ENCODE peak calls at places on chromosomes 13 and 19, in four cellular contexts. M, O, F and U are unnamed samples.

GRCh38 chr13:80086304-80086721 is 254.6 kb downstream of the SPRY2 start:
- DNase-seq in M (no peak), F (no peak), O (no peak), U (no peak)

GRCh38 chr13:91056746-91057145 is 290.7 kb upstream of the MIR17HG start:
- DNase-seq in F (no peak), M (no peak), O (no peak), U (no peak)

GRCh38 chr19:13093407-13094284 is 9.0 kb downstream of the LYL1 start:
- DNase-seq in F (peak; percentile 70), M (peak; percentile 83), O (peak; percentile 76), U (peak; percentile 92)

GRCh38 chr13:105272660-105273631 is 1262.5 kb downstream of the EFNB2 start:
- DNase-seq in M (no peak), O (no peak), F (no peak), U (no peak)

GRCh38 chr13:68667863-68668262 is 1437.7 kb upstream of the PCDH9 start:
- DNase-seq in O (no peak), F (no peak), M (no peak), U (no peak)

GRCh38 chr13:44768233-44768632 is 192.1 kb upstream of the TSC22D1 start:
- DNase-seq in M (no peak), O (no peak), F (no peak), U (no peak)

GRCh38 chr13:79081942-79082341 is 324.1 kb downstream of the RBM26 start:
- DNase-seq in M (no peak), O (no peak), F (no peak), U (no peak)

GRCh38 chr19:3855321-3855720 is 13.5 kb downstream of the ZFR2 start:
- DNase-seq in O (peak; percentile 76), F (no peak), M (no peak), U (no peak)

GRCh38 chr13:111533900-111534645 is 213.6 kb downstream of the TEX29 start:
- DNase-seq in O (no peak), M (no peak), F (no peak), U (no peak)

GRCh38 chr19:3743486-3743885 is 18.0 kb downstream of the APBA3 start:
- DNase-seq in F (no peak), M (peak; percentile 56), O (no peak), U (no peak)

GRCh38 chr19:33473644-33474305 is 47.8 kb downstream of the PEPD start:
- DNase-seq in M (no peak), O (no peak), F (no peak), U (no peak)

GRCh38 chr13:95956589-95957148 is 96.5 kb downstream of the UGGT2 start:
- DNase-seq in F (no peak), O (no peak), M (no peak), U (no peak)

GRCh38 chr13:112776971-112777370 is 87.1 kb downstream of the ATP11A start:
- DNase-seq in M (no peak), F (no peak), O (no peak), U (peak; percentile 11)

GRCh38 chr19:6489278-6490061 is 7.9 kb upstream of the DENND1C start:
- DNase-seq in F (no peak), M (no peak), O (no peak), U (no peak)

GRCh38 chr19:55146648-55147218 is 2.3 kb downstream of the TNNT1 start:
- DNase-seq in F (peak; percentile 61), M (peak; percentile 88), O (peak; percentile 25), U (peak; percentile 70)

GRCh38 chr13:84845875-84846619 is 953.2 kb downstream of the SLITRK6 start:
- DNase-seq in F (no peak), O (no peak), M (no peak), U (no peak)

GRCh38 chr13:106493569-106493968 is 41.9 kb downstream of the EFNB2 start:
- DNase-seq in F (no peak), O (no peak), M (no peak), U (no peak)

GRCh38 chr13:59358014-59358413 is 805.7 kb downstream of the DIAPH3 start:
- DNase-seq in O (no peak), M (no peak), F (no peak), U (no peak)

GRCh38 chr19:5908773-5909442 is 4.2 kb downstream of the VMAC start:
- DNase-seq in M (no peak), F (no peak), O (peak; percentile 92), U (no peak)

GRCh38 chr13:21435710-21436151 is 23.4 kb downstream of the ZDHHC20 start:
- DNase-seq in M (peak; percentile 51), O (peak; percentile 71), F (peak; percentile 87), U (no peak)

GRCh38 chr13:27120811-27121210 is 50.8 kb downstream of the USP12 start:
- DNase-seq in M (no peak), F (no peak), O (no peak), U (no peak)

GRCh38 chr13:46100191-46100877 is 4.5 kb downstream of the CPB2 start:
- DNase-seq in M (no peak), F (no peak), O (no peak), U (no peak)

GRCh38 chr19:48826606-48827020 is 9.7 kb downstream of the HSD17B14 start:
- DNase-seq in F (no peak), O (no peak), M (no peak), U (no peak)

GRCh38 chr19:56900573-56901097 is 60.1 kb upstream of the PEG3 start:
- DNase-seq in O (peak; percentile 98), F (no peak), M (no peak), U (no peak)

GRCh38 chr19:23070353-23070781 is 46.5 kb upstream of the ZNF730 start:
- DNase-seq in O (no peak), M (peak; percentile 27), F (no peak), U (peak; percentile 73)

GRCh38 chr19:38812004-38812840 is 523 bp downstream of the LGALS4 start:
- DNase-seq in O (no peak), M (peak; percentile 6), F (no peak), U (peak; percentile 23)

GRCh38 chr19:11673608-11674041 is 65.1 kb downstream of the ZNF823 start:
- DNase-seq in M (peak; percentile 37), O (peak; percentile 68), F (no peak), U (no peak)
- TF ChIP-seq ELF1 in M (no peak), O (no peak), F (no peak), U (no peak)

DNA sequence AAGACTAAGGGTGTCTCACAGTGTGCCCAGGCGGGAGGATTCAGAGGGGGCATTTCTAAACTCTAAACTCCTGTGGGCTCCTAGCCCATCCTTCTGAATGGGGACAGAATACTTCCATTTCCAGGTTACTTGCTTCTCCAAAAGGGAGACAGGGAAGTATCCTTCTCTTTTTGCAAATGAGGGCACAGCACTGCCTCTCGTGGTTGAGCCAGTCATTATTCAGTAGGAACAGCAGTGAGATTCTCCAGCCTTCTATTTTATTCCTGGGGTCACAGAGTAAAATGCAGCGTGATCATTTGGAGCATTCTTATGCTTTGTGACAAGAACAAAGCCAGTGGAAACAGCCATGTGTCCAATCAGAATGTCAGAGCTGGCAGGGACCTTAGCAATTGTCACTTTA is 15.7 kb upstream of the TSHZ3 start:
- DNase-seq in F (no peak), O (no peak), M (no peak), U (no peak)
- TF ChIP-seq CTCF in F (no peak), O (no peak), M (no peak), U (no peak)

GRCh38 chr13:76795701-76796695 is 90.2 kb downstream of the KCTD12 start:
- DNase-seq in O (no peak), M (no peak), F (no peak), U (no peak)

GRCh38 chr13:76798037-76798436 is 88.2 kb downstream of the KCTD12 start:
- DNase-seq in F (no peak), M (no peak), O (no peak), U (no peak)

GRCh38 chr13:76791290-76791664 is 94.9 kb downstream of the KCTD12 start:
- DNase-seq in F (no peak), O (no peak), M (no peak), U (no peak)

GRCh38 chr13:76790519-76791289 is 95.5 kb downstream of the KCTD12 start:
- DNase-seq in M (no peak), O (no peak), F (no peak), U (no peak)

DNA sequence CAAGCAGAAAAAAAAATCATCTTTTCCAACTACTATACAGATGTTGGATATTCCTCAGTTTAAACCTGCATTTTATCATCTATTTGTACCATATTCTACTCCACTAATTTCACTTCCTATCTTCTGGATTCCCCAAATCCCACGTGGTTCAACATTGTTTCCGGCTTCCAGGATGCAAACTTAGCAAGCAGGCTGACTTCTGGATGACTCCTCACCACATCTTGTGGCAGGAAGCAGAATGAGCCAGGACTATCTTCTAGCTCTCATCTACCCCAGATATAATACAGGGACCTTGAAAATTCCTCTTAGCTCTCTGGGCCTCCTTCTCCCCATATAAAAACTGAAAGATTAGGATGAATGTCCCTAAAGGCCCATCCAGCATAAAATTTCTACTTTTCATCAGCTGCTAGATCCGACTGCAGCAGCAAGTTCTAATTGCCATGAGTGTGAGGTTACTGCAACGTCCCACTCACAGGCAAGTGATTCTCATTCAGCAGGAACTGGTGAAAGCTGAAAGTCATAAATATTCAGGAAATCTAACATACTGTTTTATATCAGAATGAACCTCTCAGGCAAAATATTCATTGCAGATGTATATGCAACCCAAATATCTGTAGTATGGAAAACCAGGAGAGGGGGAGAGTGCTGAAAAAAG is 93.4 kb downstream of the KCTD12 start:
- DNase-seq in O (no peak), M (no peak), F (no peak), U (no peak)
- TF ChIP-seq ELF1 in O (no peak), M (no peak), F (no peak), U (no peak)

DNA sequence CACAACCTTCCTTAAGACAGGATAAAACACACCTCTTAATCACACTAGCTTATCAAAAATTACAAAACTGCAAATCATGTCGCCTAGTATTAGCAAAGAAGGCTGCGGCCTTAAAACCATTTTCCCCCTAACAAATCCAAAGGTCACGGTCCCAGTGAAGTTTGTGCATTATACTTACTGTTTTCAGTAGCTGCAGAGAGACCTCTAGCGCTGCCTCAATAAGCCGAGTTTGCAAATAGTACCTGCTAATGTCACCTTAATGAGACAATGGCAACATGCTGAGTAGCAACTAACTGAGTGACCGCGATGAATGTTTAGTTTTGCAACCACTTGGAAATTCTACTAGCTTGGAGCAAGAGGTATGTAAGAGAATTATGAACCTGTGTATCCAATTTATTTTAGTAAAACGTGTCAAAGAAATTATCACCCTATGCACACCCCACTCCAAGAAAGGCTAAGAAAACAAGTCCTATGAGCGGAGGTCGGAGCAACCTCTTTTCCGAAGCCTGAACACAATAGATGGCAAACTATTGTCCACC is 1.2 kb downstream of the KPNA3 start:
- DNase-seq in F (no peak), O (peak; percentile 84), M (no peak), U (peak; percentile 26)
- TF ChIP-seq CTCF in F (peak; percentile 19), O (peak; percentile 80), M (no peak), U (peak; percentile 26)

GRCh38 chr13:62280590-62280989 is 864.9 kb upstream of the PCDH20 start:
- DNase-seq in M (no peak), F (no peak), O (no peak), U (no peak)

DNA sequence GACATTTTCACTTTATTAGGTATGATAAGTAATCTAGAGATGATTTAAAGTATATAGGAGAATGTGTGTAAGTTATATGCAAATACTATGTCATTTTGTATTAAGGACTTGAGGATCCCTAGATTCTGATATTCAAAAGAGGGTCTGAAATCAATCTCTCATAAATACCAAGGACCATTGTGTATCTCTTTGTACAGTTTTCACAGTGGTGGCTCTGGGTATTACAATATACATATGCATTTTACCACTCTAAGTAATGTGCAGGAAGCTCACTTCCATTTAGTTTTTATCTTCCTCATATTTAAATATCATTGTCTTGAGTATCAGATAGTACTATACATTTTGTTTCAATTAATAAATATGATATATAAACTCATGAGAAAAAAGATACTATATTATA is 862.6 kb upstream of the PCDH20 start:
- DNase-seq in O (no peak), M (no peak), F (no peak), U (no peak)
- TF ChIP-seq ELF1 in O (no peak), M (no peak), F (no peak), U (no peak)

GRCh38 chr19:40717325-40717879 is 490 bp downstream of the ITPKC start:
- DNase-seq in O (no peak), M (no peak), F (no peak), U (no peak)
- TF ChIP-seq CTCF in O (no peak), M (no peak), F (no peak), U (no peak)

GRCh38 chr19:41753936-41754529 is 1.3 kb upstream of the CEACAM6 start:
- DNase-seq in M (peak; percentile 26), O (peak; percentile 14), F (peak; percentile 39), U (peak; percentile 49)
- TF ChIP-seq ELF1 in M (no peak), O (no peak), F (no peak), U (no peak)